ENCODE peak calls at places on chromosome 12, in five cellular contexts. S, Y, F, T and M are unnamed samples.

GRCh38 chr12:78977463-78977862 is 112.9 kb downstream of the SYT1 start:
- DNase-seq in T (no peak), S (no peak), F (no peak), Y (peak), M (no peak)

GRCh38 chr12:4719821-4720636 is at the start of gene GALNT8:
- DNase-seq in S (no peak), T (no peak), F (no peak), Y (no peak), M (no peak)

GRCh38 chr12:89889051-89889450 is 180.4 kb upstream of the ATP2B1 start:
- DNase-seq in Y (no peak), F (no peak), T (no peak), S (no peak), M (peak)

GRCh38 chr12:52645120-52645761 is 6.8 kb downstream of the KRT2 start:
- DNase-seq in F (no peak), S (no peak), Y (no peak), T (no peak), M (no peak)

GRCh38 chr12:39623919-39624318 is 4.3 kb upstream of the ABCD2 start:
- DNase-seq in Y (no peak), S (no peak), T (no peak), F (no peak), M (no peak)

GRCh38 chr12:77047341-77048202 is 17.8 kb downstream of the E2F7 start:
- DNase-seq in Y (no peak), F (no peak), S (no peak), T (no peak), M (no peak)

GRCh38 chr12:52687527-52688385 is 7.5 kb upstream of the KRT1 start:
- DNase-seq in S (no peak), T (no peak), F (no peak), Y (no peak), M (no peak)

GRCh38 chr12:44000309-44000952 is 164.6 kb downstream of the TMEM117 start:
- DNase-seq in F (peak), Y (peak), T (peak), S (peak), M (peak)

GRCh38 chr12:1500095-1500801 is 94.1 kb downstream of the FBXL14 start:
- DNase-seq in F (no peak), S (peak), T (no peak), Y (peak), M (peak)

GRCh38 chr12:112096667-112097066 is 11.9 kb downstream of the NAA25 start:
- DNase-seq in T (no peak), F (no peak), S (no peak), Y (peak), M (peak)

GRCh38 chr12:69987453-69988102 is 162.6 kb downstream of the MYRFL start:
- DNase-seq in T (no peak), S (peak), F (no peak), Y (no peak), M (peak)

GRCh38 chr12:115261691-115262398 is 577.9 kb upstream of the TBX3 start:
- DNase-seq in T (no peak), S (no peak), F (no peak), Y (no peak), M (no peak)

GRCh38 chr12:93361159-93361919 is 16.4 kb upstream of the NUDT4 start:
- DNase-seq in T (no peak), Y (no peak), S (no peak), F (no peak), M (peak)

GRCh38 chr12:3365416-3366385 is 125.3 kb upstream of the PRMT8 start:
- DNase-seq in T (peak), F (peak), S (no peak), Y (no peak), M (no peak)

GRCh38 chr12:132560831-132561783 is 49.3 kb downstream of the LRCOL1 start:
- DNase-seq in F (peak), S (peak), Y (peak), T (peak), M (peak)

GRCh38 chr12:132558861-132559623 is 51.3 kb downstream of the LRCOL1 start:
- DNase-seq in Y (peak), T (peak), F (no peak), S (no peak), M (no peak)

GRCh38 chr12:132557969-132558856 is 52.2 kb downstream of the LRCOL1 start:
- DNase-seq in S (no peak), Y (peak), T (no peak), F (no peak), M (no peak)

GRCh38 chr12:132560421-132560830 is 50.0 kb downstream of the LRCOL1 start:
- DNase-seq in S (no peak), T (peak), F (peak), Y (peak), M (no peak)

GRCh38 chr12:132559652-132560420 is 50.5 kb downstream of the LRCOL1 start:
- DNase-seq in F (peak), T (peak), Y (peak), S (no peak), M (peak)
- TF ChIP-seq CTCF in F (peak), T (no peak), Y (no peak), S (no peak), M (no peak)

DNA sequence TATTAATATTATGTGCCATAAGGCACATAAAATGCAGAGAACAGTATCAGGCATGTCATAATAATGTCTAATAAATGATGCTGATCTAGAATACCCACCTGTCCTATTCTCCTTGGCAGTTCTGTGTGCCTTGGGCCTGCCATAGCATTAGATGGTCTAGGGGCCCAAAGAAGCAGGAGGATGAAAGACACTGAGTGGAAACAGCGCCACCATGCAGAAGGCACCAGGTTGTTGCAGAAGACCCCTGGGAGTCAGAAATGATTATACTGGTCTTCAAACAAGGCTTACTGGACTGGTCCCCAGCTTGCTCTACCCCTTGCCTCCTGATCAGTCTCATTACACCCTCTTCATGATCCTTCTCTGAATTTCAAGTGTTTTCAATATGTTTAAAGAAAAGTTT is 353.3 kb downstream of the GRIN2B start:
- DNase-seq in S (no peak), Y (no peak), F (no peak), T (no peak), M (no peak)
- TF ChIP-seq CTCF in S (no peak), Y (no peak), F (no peak), T (no peak), M (no peak)

GRCh38 chr12:108641446-108642268 is 8.0 kb upstream of the SELPLG start:
- DNase-seq in S (no peak), T (no peak), Y (peak), F (no peak), M (no peak)

GRCh38 chr12:108638997-108639822 is 5.5 kb upstream of the SELPLG start:
- DNase-seq in Y (no peak), F (no peak), T (no peak), S (no peak), M (no peak)

GRCh38 chr12:108642269-108642870 is 8.7 kb upstream of the SELPLG start:
- DNase-seq in Y (no peak), S (no peak), F (no peak), T (no peak), M (no peak)

GRCh38 chr12:108642899-108643654 is 9.4 kb upstream of the SELPLG start:
- DNase-seq in Y (no peak), S (no peak), T (no peak), F (no peak), M (no peak)

DNA sequence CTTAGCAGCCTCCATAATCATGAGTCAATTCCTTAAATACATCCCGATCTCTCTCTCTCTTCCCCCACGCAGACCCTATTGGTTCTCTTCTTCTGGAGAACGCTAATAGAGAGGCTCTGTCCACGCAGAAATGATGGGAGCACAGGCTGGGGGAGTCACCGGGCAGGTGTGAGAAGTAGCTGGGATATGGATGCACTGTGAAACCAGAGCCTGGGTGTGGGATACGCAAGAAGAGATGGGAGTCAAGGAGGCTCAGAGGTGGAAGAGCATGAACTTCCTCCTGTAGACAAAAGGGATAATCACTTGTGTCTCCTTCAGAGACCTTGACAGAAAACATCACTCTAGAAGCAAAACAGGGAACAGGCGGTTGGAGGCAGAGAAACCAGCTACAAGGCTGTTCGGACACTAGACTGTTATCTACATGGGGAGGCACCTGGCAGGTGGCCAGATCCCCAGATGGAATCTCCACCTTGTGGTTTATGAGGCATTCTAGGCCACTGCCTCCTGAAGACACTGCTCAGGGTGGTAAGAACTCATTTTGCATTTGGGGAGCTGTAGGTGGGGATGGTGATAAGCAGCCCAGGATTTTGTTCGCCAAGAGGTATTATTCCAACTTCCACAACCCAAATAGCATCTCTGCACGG is 7.2 kb upstream of the SELPLG start:
- DNase-seq in Y (no peak), F (no peak), S (no peak), T (no peak), M (peak)
- TF ChIP-seq CTCF in Y (no peak), F (no peak), S (no peak), T (no peak), M (no peak)

GRCh38 chr12:71846322-71846940 is 6.9 kb downstream of the TBC1D15 start:
- DNase-seq in T (no peak), Y (peak), S (no peak), F (no peak), M (peak)
- TF ChIP-seq CTCF in T (peak), Y (peak), S (peak), F (peak), M (peak)

DNA sequence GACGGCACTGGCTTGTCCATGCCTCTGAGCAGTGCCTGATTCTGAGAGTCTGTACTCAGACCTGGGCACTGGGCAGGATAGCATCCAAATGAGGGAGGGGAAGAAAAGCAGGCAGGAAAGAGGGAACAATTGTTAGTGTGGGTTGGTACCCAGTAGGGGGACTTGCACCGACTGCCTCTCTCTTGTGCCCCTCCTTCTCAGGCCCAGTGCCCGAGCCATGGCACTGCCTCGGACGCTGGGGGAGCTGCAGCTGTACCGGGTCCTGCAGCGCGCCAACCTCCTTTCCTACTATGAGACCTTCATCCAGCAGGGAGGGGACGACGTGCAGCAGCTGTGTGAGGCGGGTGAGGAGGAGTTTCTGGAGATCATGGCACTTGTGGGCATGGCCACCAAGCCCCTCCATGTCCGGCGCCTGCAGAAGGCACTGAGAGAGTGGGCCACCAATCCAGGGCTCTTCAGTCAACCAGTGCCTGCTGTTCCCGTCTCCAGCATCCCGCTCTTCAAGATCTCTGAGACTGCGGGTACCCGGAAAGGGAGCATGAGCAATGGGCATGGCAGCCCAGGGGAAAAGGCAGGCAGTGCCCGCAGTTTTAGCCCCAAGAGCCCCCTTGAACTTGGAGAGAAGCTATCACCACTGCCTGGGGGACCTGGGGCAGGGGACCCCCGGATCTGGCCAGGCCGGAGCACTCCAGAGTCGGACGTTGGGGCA is 2.2 kb downstream of the NAB2 start:
- DNase-seq in F (no peak), S (no peak), T (no peak), Y (no peak), M (no peak)
- TF ChIP-seq CTCF in F (no peak), S (peak), T (no peak), Y (no peak), M (no peak)